ENCODE peak calls at places on chromosome 1, in five cellular contexts. One of them, this sample, is unnamed.

GRCh38 chr1:169882039-169882511 is 11.6 kb downstream of the SCYL3 start:
- DNase-seq in GM13976: no peak
- DNase-seq in PC-3: no peak
- DNase-seq in WTC11: no peak
- DNase-seq in stomach: no peak
- DNase-seq in this sample: no peak

GRCh38 chr1:22332795-22333499 is 118.7 kb upstream of the ZBTB40 start:
- DNase-seq in GM13976: no peak
- DNase-seq in PC-3: peak
- DNase-seq in WTC11: no peak
- DNase-seq in stomach: no peak
- DNase-seq in this sample: no peak

GRCh38 chr1:229266832-229267500 is 3.9 kb upstream of the RAB4A start:
- DNase-seq in GM13976: no peak
- DNase-seq in PC-3: no peak
- DNase-seq in WTC11: no peak
- DNase-seq in stomach: no peak
- DNase-seq in this sample: no peak

GRCh38 chr1:204128464-204128963 is 23.3 kb downstream of the ETNK2 start:
- DNase-seq in GM13976: no peak
- DNase-seq in PC-3: peak
- DNase-seq in WTC11: no peak
- DNase-seq in stomach: no peak
- DNase-seq in this sample: no peak

GRCh38 chr1:106798991-106799390 is 257.5 kb upstream of the PRMT6 start:
- DNase-seq in GM13976: no peak
- DNase-seq in PC-3: peak
- DNase-seq in WTC11: no peak
- DNase-seq in stomach: no peak
- DNase-seq in this sample: no peak

GRCh38 chr1:234699795-234700665 is 90.1 kb upstream of the IRF2BP2 start:
- DNase-seq in GM13976: peak
- DNase-seq in PC-3: no peak
- DNase-seq in WTC11: no peak
- DNase-seq in stomach: no peak
- DNase-seq in this sample: peak

GRCh38 chr1:147168626-147169058 is 3.6 kb downstream of the PRKAB2 start:
- DNase-seq in GM13976: no peak
- DNase-seq in PC-3: peak
- DNase-seq in WTC11: no peak
- DNase-seq in stomach: peak
- DNase-seq in this sample: no peak

GRCh38 chr1:241964550-241965241 is 7.1 kb downstream of the BECN2 start:
- DNase-seq in GM13976: no peak
- DNase-seq in PC-3: no peak
- DNase-seq in WTC11: no peak
- DNase-seq in stomach: no peak
- DNase-seq in this sample: no peak

GRCh38 chr1:219555802-219556201 is 57.1 kb downstream of the ZC3H11B start:
- DNase-seq in GM13976: no peak
- DNase-seq in PC-3: peak
- DNase-seq in WTC11: no peak
- DNase-seq in stomach: no peak
- DNase-seq in this sample: no peak

GRCh38 chr1:96710708-96711477 is 10.7 kb upstream of the PTBP2 start:
- DNase-seq in GM13976: no peak
- DNase-seq in PC-3: peak
- DNase-seq in WTC11: no peak
- DNase-seq in stomach: no peak
- DNase-seq in this sample: no peak

GRCh38 chr1:246537887-246538286 is 28.2 kb downstream of the TFB2M start:
- DNase-seq in GM13976: no peak
- DNase-seq in PC-3: peak
- DNase-seq in WTC11: no peak
- DNase-seq in stomach: peak
- DNase-seq in this sample: no peak

GRCh38 chr1:205004296-205004813 is 38.7 kb upstream of the CNTN2 start:
- DNase-seq in GM13976: no peak
- DNase-seq in PC-3: no peak
- DNase-seq in WTC11: no peak
- DNase-seq in stomach: no peak
- DNase-seq in this sample: no peak

GRCh38 chr1:183721041-183721440 is 67.9 kb upstream of the APOBEC4 start:
- DNase-seq in GM13976: no peak
- DNase-seq in PC-3: no peak
- DNase-seq in WTC11: no peak
- DNase-seq in stomach: no peak
- DNase-seq in this sample: no peak

GRCh38 chr1:74334147-74334546 is 99.0 kb downstream of the TNNI3K start:
- DNase-seq in GM13976: no peak
- DNase-seq in PC-3: peak
- DNase-seq in WTC11: no peak
- DNase-seq in stomach: no peak
- DNase-seq in this sample: no peak

GRCh38 chr1:12049625-12050024 is 13.5 kb upstream of the TNFRSF8 start:
- DNase-seq in GM13976: no peak
- DNase-seq in PC-3: no peak
- DNase-seq in WTC11: no peak
- DNase-seq in stomach: no peak
- DNase-seq in this sample: no peak

GRCh38 chr1:5455056-5455455 is 537.2 kb downstream of the NPHP4 start:
- DNase-seq in GM13976: no peak
- DNase-seq in PC-3: no peak
- DNase-seq in WTC11: no peak
- DNase-seq in stomach: no peak
- DNase-seq in this sample: no peak

GRCh38 chr1:208318150-208318734 is 74.1 kb upstream of the PLXNA2 start:
- DNase-seq in GM13976: no peak
- DNase-seq in PC-3: peak
- DNase-seq in WTC11: no peak
- DNase-seq in stomach: no peak
- DNase-seq in this sample: no peak

GRCh38 chr1:84489766-84490165 is 10.7 kb downstream of the RPF1 start:
- DNase-seq in GM13976: no peak
- DNase-seq in PC-3: no peak
- DNase-seq in WTC11: no peak
- DNase-seq in stomach: no peak
- DNase-seq in this sample: no peak

GRCh38 chr1:2650967-2651645 is 18.3 kb upstream of the MMEL1 start:
- DNase-seq in GM13976: no peak
- DNase-seq in PC-3: no peak
- DNase-seq in WTC11: no peak
- DNase-seq in stomach: peak
- DNase-seq in this sample: no peak

GRCh38 chr1:73671530-73671929 is 526.4 kb downstream of the LRRIQ3 start:
- DNase-seq in GM13976: no peak
- DNase-seq in PC-3: no peak
- DNase-seq in WTC11: no peak
- DNase-seq in stomach: no peak
- DNase-seq in this sample: no peak

GRCh38 chr1:28817133-28817532 is 5.2 kb downstream of the OPRD1 start:
- DNase-seq in GM13976: no peak
- DNase-seq in PC-3: no peak
- DNase-seq in WTC11: no peak
- DNase-seq in stomach: no peak
- DNase-seq in this sample: no peak

GRCh38 chr1:56533621-56534020 is 45.7 kb downstream of the PLPP3 start:
- DNase-seq in GM13976: no peak
- DNase-seq in PC-3: peak
- DNase-seq in WTC11: no peak
- DNase-seq in stomach: no peak
- DNase-seq in this sample: no peak

GRCh38 chr1:239247299-239247698 is 139.1 kb upstream of the CHRM3 start:
- DNase-seq in GM13976: no peak
- DNase-seq in PC-3: peak
- DNase-seq in WTC11: no peak
- DNase-seq in stomach: no peak
- DNase-seq in this sample: no peak

GRCh38 chr1:234619071-234619480 is 9.1 kb upstream of the IRF2BP2 start:
- DNase-seq in GM13976: no peak
- DNase-seq in PC-3: no peak
- DNase-seq in WTC11: no peak
- DNase-seq in stomach: no peak
- DNase-seq in this sample: no peak

GRCh38 chr1:225465793-225466517 is 38.1 kb upstream of the LBR start:
- DNase-seq in GM13976: no peak
- DNase-seq in PC-3: no peak
- DNase-seq in WTC11: no peak
- DNase-seq in stomach: no peak
- DNase-seq in this sample: no peak

GRCh38 chr1:222331340-222331739 is 216.6 kb downstream of the HHIPL2 start:
- DNase-seq in GM13976: no peak
- DNase-seq in PC-3: no peak
- DNase-seq in WTC11: no peak
- DNase-seq in stomach: no peak
- DNase-seq in this sample: no peak

GRCh38 chr1:2974701-2975301 is 46.5 kb upstream of the ACTRT2 start:
- DNase-seq in GM13976: no peak
- DNase-seq in PC-3: no peak
- DNase-seq in WTC11: no peak
- DNase-seq in stomach: peak
- DNase-seq in this sample: no peak

GRCh38 chr1:241957692-241958494 is at the start of gene BECN2:
- DNase-seq in GM13976: no peak
- DNase-seq in PC-3: no peak
- DNase-seq in WTC11: peak
- DNase-seq in stomach: no peak
- DNase-seq in this sample: no peak

GRCh38 chr1:117058810-117059209 is 1.3 kb upstream of the TTF2 start:
- DNase-seq in GM13976: no peak
- DNase-seq in PC-3: peak
- DNase-seq in WTC11: no peak
- DNase-seq in stomach: no peak
- DNase-seq in this sample: no peak

GRCh38 chr1:115052454-115053083 is 22.9 kb downstream of the TSHB start:
- DNase-seq in GM13976: peak
- DNase-seq in PC-3: peak
- DNase-seq in WTC11: peak
- DNase-seq in stomach: peak
- DNase-seq in this sample: peak

DNA sequence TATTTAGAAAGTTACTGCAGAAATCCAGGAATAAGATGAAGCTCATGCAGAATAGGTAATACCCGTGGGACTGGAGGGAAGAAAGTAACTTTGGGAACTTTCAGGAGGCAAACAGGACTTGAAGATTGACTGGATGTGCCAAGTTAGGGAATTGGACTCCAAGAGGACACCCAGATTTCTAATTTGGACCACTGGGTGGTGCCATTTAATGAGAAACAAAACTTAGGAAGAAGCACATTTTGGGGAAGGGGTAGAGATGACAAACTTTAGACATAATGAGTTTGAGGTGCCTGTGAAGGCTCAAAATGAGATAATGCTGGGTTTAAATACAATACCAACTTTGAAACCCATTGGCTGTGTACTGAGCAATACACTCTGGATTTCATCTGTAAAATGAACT is 3.3 kb upstream of the B4GALT3 start:
- DNase-seq in GM13976: no peak
- DNase-seq in PC-3: peak
- DNase-seq in WTC11: no peak
- DNase-seq in stomach: no peak
- DNase-seq in this sample: no peak
- TF ChIP-seq CTCF in GM13976: no peak
- TF ChIP-seq CTCF in PC-3: peak
- TF ChIP-seq CTCF in WTC11: no peak
- TF ChIP-seq CTCF in stomach: no peak
- TF ChIP-seq CTCF in this sample: peak

GRCh38 chr1:53617382-53618217 is 121.4 kb downstream of the GLIS1 start:
- DNase-seq in GM13976: no peak
- DNase-seq in PC-3: no peak
- DNase-seq in WTC11: no peak
- DNase-seq in stomach: peak
- DNase-seq in this sample: no peak

GRCh38 chr1:53615101-53615500 is 123.9 kb downstream of the GLIS1 start:
- DNase-seq in GM13976: no peak
- DNase-seq in PC-3: no peak
- DNase-seq in WTC11: no peak
- DNase-seq in stomach: peak
- DNase-seq in this sample: no peak

GRCh38 chr1:53616511-53616910 is 122.5 kb downstream of the GLIS1 start:
- DNase-seq in GM13976: no peak
- DNase-seq in PC-3: no peak
- DNase-seq in WTC11: no peak
- DNase-seq in stomach: peak
- DNase-seq in this sample: no peak

GRCh38 chr1:53618218-53619087 is 120.5 kb downstream of the GLIS1 start:
- DNase-seq in GM13976: no peak
- DNase-seq in PC-3: no peak
- DNase-seq in WTC11: no peak
- DNase-seq in stomach: peak
- DNase-seq in this sample: no peak

DNA sequence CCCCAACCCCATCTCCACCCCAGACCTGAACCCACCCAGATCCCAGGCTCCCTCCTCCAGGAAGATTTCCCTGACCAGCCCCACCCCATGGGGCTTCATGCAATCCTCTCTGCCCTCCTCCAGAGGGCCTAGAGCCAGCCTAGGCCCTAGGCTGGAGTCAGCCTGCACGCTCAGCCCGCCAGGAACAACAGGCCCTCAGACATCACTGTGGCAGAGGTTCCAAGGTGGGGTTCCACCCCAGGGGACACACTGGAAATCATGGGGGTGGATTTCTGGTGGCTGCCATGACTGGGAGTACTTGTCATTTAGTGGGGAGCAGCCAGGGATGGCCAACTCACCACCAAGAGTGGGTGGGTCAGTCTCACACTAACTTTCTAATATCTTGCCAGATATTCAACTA is 122.0 kb downstream of the GLIS1 start:
- DNase-seq in GM13976: no peak
- DNase-seq in PC-3: no peak
- DNase-seq in WTC11: peak
- DNase-seq in stomach: peak
- DNase-seq in this sample: no peak
- TF ChIP-seq CTCF in GM13976: no peak
- TF ChIP-seq CTCF in PC-3: peak
- TF ChIP-seq CTCF in WTC11: no peak
- TF ChIP-seq CTCF in stomach: no peak
- TF ChIP-seq CTCF in this sample: no peak

GRCh38 chr1:217431395-217431794 is 199.5 kb downstream of the GPATCH2 start:
- DNase-seq in GM13976: no peak
- DNase-seq in PC-3: peak
- DNase-seq in WTC11: no peak
- DNase-seq in stomach: no peak
- DNase-seq in this sample: no peak
- TF ChIP-seq CTCF in GM13976: no peak
- TF ChIP-seq CTCF in PC-3: peak
- TF ChIP-seq CTCF in WTC11: no peak
- TF ChIP-seq CTCF in stomach: no peak
- TF ChIP-seq CTCF in this sample: no peak

DNA sequence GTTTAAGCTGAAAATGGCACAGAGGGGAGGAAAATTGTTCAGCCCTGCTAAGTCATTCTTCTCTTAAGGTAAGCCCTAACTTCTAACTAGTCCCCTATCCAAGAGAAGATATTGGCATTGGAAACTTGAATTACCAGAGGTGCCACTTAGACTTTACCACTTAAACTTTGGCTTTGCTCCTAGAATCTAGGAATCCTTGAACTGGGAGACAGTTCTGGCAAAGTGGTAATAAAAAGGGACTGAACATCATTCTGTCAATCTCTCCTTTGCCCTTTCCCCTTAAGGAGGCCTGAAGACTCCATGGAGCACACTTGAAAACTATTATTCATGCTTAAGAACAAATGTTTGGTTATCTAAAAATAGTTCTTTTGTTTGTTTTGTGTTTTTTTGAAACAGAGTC is 8.4 kb downstream of the ATP1A4 start:
- DNase-seq in GM13976: no peak
- DNase-seq in PC-3: peak
- DNase-seq in WTC11: no peak
- DNase-seq in stomach: no peak
- DNase-seq in this sample: no peak
- TF ChIP-seq CTCF in GM13976: no peak
- TF ChIP-seq CTCF in PC-3: no peak
- TF ChIP-seq CTCF in WTC11: no peak
- TF ChIP-seq CTCF in stomach: no peak
- TF ChIP-seq CTCF in this sample: no peak

This sample was measured in GM10248.